ENCODE peak calls at places on chromosomes 3 and 15, in four cellular contexts. Z is SK-N-SH treated with all-trans-retinoic acid at 6 μM for 48 hours; C is body of pancreas; G is activated CD8-positive, alpha-beta T cell treated with anti-CD3 and anti-CD28 coated beads, Interleukin-2, amount 10 ng/mL, durations not matched to agents 7 days and 5 days. H is an unnamed sample.

GRCh38 chr3:111890051-111890580 is 31.1 kb downstream of the PHLDB2 start:
- ATAC-seq in Z (peak), C (no peak), G (no peak), H (no peak)

GRCh38 chr3:100968908-100969556 is 24.2 kb downstream of the ABI3BP start:
- ATAC-seq in Z (no peak), C (no peak), G (no peak), H (no peak)

GRCh38 chr15:25136119-25136518 is 181.3 kb downstream of the SNRPN start:
- ATAC-seq in Z (peak), C (no peak), G (no peak), H (no peak)

GRCh38 chr3:188169826-188170455 is 16.0 kb downstream of the LPP start:
- ATAC-seq in Z (no peak), C (no peak), G (no peak), H (no peak)

GRCh38 chr3:74139648-74140047 is 474.8 kb downstream of the CNTN3 start:
- ATAC-seq in Z (no peak), C (no peak), G (no peak), H (no peak)

GRCh38 chr3:69324362-69325025 is 61.4 kb downstream of the FRMD4B start:
- ATAC-seq in Z (peak), C (no peak), G (peak), H (peak)

GRCh38 chr15:35141743-35142356 is 56.8 kb upstream of the NANOGP8 start:
- ATAC-seq in Z (peak), C (no peak), G (no peak), H (peak)

GRCh38 chr3:37441689-37442088 is 267.3 kb upstream of the LRRFIP2 start:
- ATAC-seq in Z (no peak), C (no peak), G (no peak), H (no peak)

GRCh38 chr3:175070946-175071345 is 211.8 kb downstream of the NAALADL2 start:
- ATAC-seq in Z (no peak), C (no peak), G (no peak), H (peak)

H was measured in esophagus mucosa.